ENCODE peak calls at places on chromosomes 2 and 18, in four cellular contexts. E is NCI-H1092; B is CD8-positive, alpha-beta memory T cell; Z is NCI-H1105 treated with DMSO at 0.1 percent for 48 hours. U is an unnamed sample.

GRCh38 chr2:29946465-29946864 is 25.1 kb upstream of the ALK start:
- DNase-seq in E (no peak), B (no peak), Z (no peak), U (no peak)

GRCh38 chr2:8543065-8543411 is 138.8 kb upstream of the ID2 start:
- DNase-seq in E (no peak), B (peak; percentile 30), Z (no peak), U (no peak)

GRCh38 chr2:41042343-41042742 is 590.5 kb upstream of the SLC8A1 start:
- DNase-seq in E (no peak), B (no peak), Z (no peak), U (no peak)

GRCh38 chr18:61922435-61922834 is 29.6 kb upstream of the RNF152 start:
- DNase-seq in E (no peak), B (no peak), Z (no peak), U (peak; percentile 20)

GRCh38 chr2:196403471-196403870 is 232.1 kb upstream of the STK17B start:
- DNase-seq in E (no peak), B (no peak), Z (no peak), U (peak; percentile 92)

GRCh38 chr2:241945311-241945710 is 75.8 kb downstream of the RTP5 start:
- DNase-seq in E (no peak), B (no peak), Z (no peak), U (no peak)

GRCh38 chr2:169819106-169819505 is 5.6 kb downstream of the METTL5 start:
- DNase-seq in E (no peak), B (no peak), Z (peak; percentile 21), U (peak; percentile 44)

GRCh38 chr2:20612835-20613341 is 38.0 kb downstream of the HS1BP3 start:
- DNase-seq in E (no peak), B (no peak), Z (no peak), U (no peak)

GRCh38 chr2:20186078-20186854 is 38.7 kb downstream of the SDC1 start:
- DNase-seq in E (no peak), B (no peak), Z (no peak), U (peak; percentile 58)

GRCh38 chr2:19540739-19541503 is 182.5 kb upstream of the OSR1 start:
- DNase-seq in E (no peak), B (no peak), Z (no peak), U (peak; percentile 94)

GRCh38 chr2:108579631-108580030 is 45.4 kb downstream of the LIMS1 start:
- DNase-seq in E (no peak), B (no peak), Z (no peak), U (peak; percentile 56)